ENCODE peak calls at places on chromosomes 16 and 17, in seven cellular contexts. N is adrenal gland, V is endothelial cell of umbilical vein, K is heart right ventricle, X is mucosa of descending colon, M is sigmoid colon, S is left ventricle myocardium inferior. U is an unnamed sample.

GRCh38 chr16:87637357-87637756 is 35.0 kb downstream of the JPH3 start:
- DNase-seq in K (no peak), S (no peak), N (no peak), V (no peak), M (no peak), X (no peak), U (no peak)

GRCh38 chr16:1890701-1891035 is 18.7 kb upstream of the MEIOB start:
- DNase-seq in S (no peak), X (no peak), K (no peak), M (no peak), N (no peak), V (no peak), U (no peak)

GRCh38 chr17:17782425-17783120 is 54.2 kb downstream of the SREBF1 start:
- DNase-seq in S (no peak), V (no peak), K (peak; percentile 39), N (peak; percentile 40), M (no peak), X (peak; percentile 43), U (no peak)

GRCh38 chr17:41478240-41478639 is 2.7 kb downstream of the KRT35 start:
- DNase-seq in N (no peak), M (no peak), V (no peak), X (no peak), S (no peak), K (no peak), U (no peak)

GRCh38 chr17:7729841-7730240 is 12.3 kb downstream of the DNAH2 start:
- DNase-seq in N (no peak), K (no peak), S (no peak), V (no peak), M (no peak), X (no peak), U (no peak)

GRCh38 chr17:42518755-42519545 is 17.1 kb upstream of the NAGLU start:
- DNase-seq in M (peak; percentile 74), V (peak; percentile 81), K (peak; percentile 55), S (peak; percentile 63), X (peak; percentile 97), N (peak; percentile 60), U (no peak)

GRCh38 chr17:5592382-5592781 is 8.1 kb upstream of the NLRP1 start:
- DNase-seq in N (no peak), X (no peak), S (no peak), V (peak; percentile 55), M (no peak), K (no peak), U (no peak)

GRCh38 chr17:42937712-42938596 is 26.3 kb downstream of the AARSD1 start:
- DNase-seq in K (no peak), V (peak; percentile 65), S (no peak), N (peak; percentile 52), M (peak; percentile 71), X (peak; percentile 50), U (peak; percentile 17)

GRCh38 chr16:21083729-21084268 is 66.8 kb downstream of the DNAH3 start:
- DNase-seq in K (peak; percentile 69), N (peak; percentile 77), V (peak; percentile 66), M (peak; percentile 76), X (peak; percentile 85), S (peak; percentile 64), U (peak; percentile 79)

GRCh38 chr17:62094175-62094574 is 29.1 kb upstream of the MED13 start:
- DNase-seq in M (no peak), K (no peak), S (no peak), V (no peak), N (no peak), X (no peak), U (no peak)

GRCh38 chr16:30949655-30950515 is 1.0 kb downstream of the ORAI3 start:
- DNase-seq in V (peak; percentile 50), S (peak; percentile 87), M (peak; percentile 95), N (peak; percentile 96), K (peak; percentile 82), X (peak; percentile 80), U (peak; percentile 87)

GRCh38 chr17:19381361-19381740 is 3.1 kb downstream of the MAPK7 start:
- DNase-seq in X (no peak), V (no peak), N (peak; percentile 27), S (no peak), M (peak; percentile 66), K (no peak), U (no peak)

GRCh38 chr17:50710025-50710424 is 2.3 kb upstream of the ANKRD40 start:
- DNase-seq in N (no peak), S (no peak), X (no peak), K (no peak), V (no peak), M (no peak), U (no peak)

GRCh38 chr17:50098583-50098982 is 3.4 kb downstream of the PDK2 start:
- DNase-seq in V (no peak), M (no peak), K (no peak), S (no peak), X (no peak), N (no peak), U (no peak)

GRCh38 chr17:35298639-35299038 is 55.8 kb downstream of the SLFN5 start:
- DNase-seq in S (no peak), X (no peak), V (no peak), K (no peak), N (no peak), M (no peak), U (no peak)

GRCh38 chr17:15247891-15248529 is 17.1 kb downstream of the PMP22 start:
- DNase-seq in V (peak; percentile 8), K (no peak), X (no peak), S (no peak), M (no peak), N (no peak), U (no peak)

GRCh38 chr16:50103764-50104163 is 38.0 kb downstream of the HEATR3 start:
- DNase-seq in K (no peak), X (no peak), M (no peak), S (no peak), N (no peak), V (no peak), U (no peak)

GRCh38 chr16:84024854-84025253 is 17.7 kb downstream of the SLC38A8 start:
- DNase-seq in S (no peak), M (no peak), V (peak; percentile 20), K (no peak), X (no peak), N (no peak), U (no peak)

GRCh38 chr17:29514792-29515191 is 52.0 kb downstream of the ABHD15 start:
- DNase-seq in N (peak; percentile 33), V (no peak), X (no peak), S (no peak), M (no peak), K (no peak), U (no peak)

GRCh38 chr17:21008992-21009671 is 33.7 kb downstream of the USP22 start:
- DNase-seq in K (no peak), X (no peak), M (peak; percentile 42), N (no peak), S (no peak), V (no peak), U (no peak)

GRCh38 chr17:68097161-68097805 is 61.7 kb downstream of the KPNA2 start:
- DNase-seq in N (no peak), S (no peak), M (no peak), V (no peak), X (no peak), K (no peak), U (no peak)

GRCh38 chr16:50309527-50310307 is 43.4 kb downstream of the ADCY7 start:
- DNase-seq in N (peak; percentile 25), X (no peak), V (no peak), K (no peak), M (peak; percentile 60), S (no peak), U (peak; percentile 51)

GRCh38 chr16:35557731-35558130 is 2098.3 kb downstream of the TP53TG3F start:
- DNase-seq in X (no peak), K (no peak), V (no peak), N (no peak), M (no peak), S (no peak), U (no peak)

GRCh38 chr17:44115585-44116415 is 7.6 kb downstream of the HDAC5 start:
- DNase-seq in V (peak; percentile 60), M (no peak), K (no peak), X (no peak), S (no peak), N (no peak), U (peak; percentile 74)

GRCh38 chr16:35414563-35414962 is 1955.2 kb downstream of the TP53TG3F start:
- DNase-seq in N (no peak), S (no peak), X (no peak), M (no peak), V (no peak), K (no peak), U (peak; percentile 42)

GRCh38 chr17:13003454-13003851 is 14.4 kb downstream of the ELAC2 start:
- DNase-seq in N (no peak), K (no peak), M (peak; percentile 62), S (no peak), V (no peak), X (no peak), U (no peak)
- TF ChIP-seq CTCF in N (no peak), K (no peak), M (no peak), S (peak; percentile 6), V (no peak), X (no peak), U (no peak)

DNA sequence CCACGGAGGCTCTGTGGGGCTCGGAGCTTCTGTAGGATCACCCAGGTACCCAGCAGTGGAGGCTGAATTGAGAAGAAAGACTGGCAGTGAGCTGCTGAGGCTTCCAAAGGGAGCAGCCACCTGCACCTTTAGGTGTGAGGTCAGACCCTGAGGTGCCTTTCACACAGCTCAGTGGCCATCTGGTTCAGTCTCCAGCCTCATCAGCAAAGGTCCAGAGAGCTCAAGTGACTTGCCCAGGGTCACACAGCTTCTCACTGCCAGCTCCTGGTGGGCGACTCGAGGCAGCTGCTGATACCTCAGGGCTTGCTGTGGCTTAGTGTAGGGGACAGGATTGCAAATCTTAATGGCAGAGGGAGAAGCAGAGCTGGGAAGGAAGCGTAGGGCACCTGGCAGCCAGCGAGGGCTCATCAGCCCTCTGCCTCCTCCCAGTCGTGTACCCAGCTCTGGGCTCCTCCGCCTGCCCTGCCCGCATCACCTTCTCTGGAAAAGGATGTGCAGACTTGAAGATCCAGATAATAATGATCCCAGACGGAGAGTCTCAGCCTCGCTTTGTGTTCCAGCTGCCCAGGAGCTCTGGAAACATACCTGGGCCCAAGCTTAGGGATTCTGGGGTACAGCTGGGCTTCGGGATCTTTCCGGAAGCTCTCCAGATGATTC is 165.3 kb upstream of the GSE1 start:
- DNase-seq in X (no peak), S (no peak), N (no peak), K (no peak), V (no peak), M (no peak), U (no peak)
- H3K4me3 ChIP-seq in X (no peak overlapping the region), S (no peak overlapping the region), N (no peak overlapping the region), K (no peak overlapping the region), V (no peak overlapping the region), M (no peak overlapping the region), U (no peak overlapping the region)

DNA sequence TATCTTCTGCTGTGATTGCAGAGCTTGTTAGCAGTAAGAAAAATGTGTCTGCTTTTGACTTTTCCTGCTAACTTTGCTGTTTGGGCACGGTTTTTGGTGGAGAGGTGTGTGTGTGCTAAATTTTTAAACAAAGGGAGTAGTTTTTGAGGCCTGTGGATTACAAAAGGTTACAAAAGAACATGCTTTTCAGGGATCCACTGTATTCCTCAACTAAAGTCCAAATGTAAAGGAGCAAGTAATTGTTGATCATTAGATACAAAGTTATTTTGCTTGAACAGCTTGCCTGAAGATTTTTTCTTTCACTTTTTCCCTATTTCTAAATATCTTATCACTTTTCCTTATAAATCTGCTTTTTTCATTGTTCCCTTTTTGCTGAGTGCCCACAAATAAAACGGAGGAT is 2.0 kb downstream of the KPNB1 start:
- DNase-seq in N (no peak), M (no peak), S (no peak), X (no peak), V (no peak), K (no peak), U (no peak)
- H3K4me1 ChIP-seq in N (peaks cover 66% of the 10 kb centered on the region), M (peaks cover 52% of the 10 kb centered on the region), S (peaks cover 79% of the 10 kb centered on the region), X (peaks cover 20% of the 10 kb centered on the region), V (peaks cover 37% of the 10 kb centered on the region), K (peaks cover 61% of the 10 kb centered on the region), U (peaks cover 44% of the 10 kb centered on the region)

GRCh38 chr17:74987418-74987908 is at the start of gene CDR2L:
- DNase-seq in M (peak; percentile 99), X (peak; percentile 99), K (peak; percentile 97), N (peak; percentile 97), S (peak; percentile 98), V (peak; percentile 95), U (peak; percentile 97)
- TF ChIP-seq CTCF in M (no peak), X (no peak), K (no peak), N (no peak), S (no peak), V (no peak), U (no peak)

U was measured in psoas muscle.